ENCODE peak calls at places on chromosomes 13 and 19, in seven cellular contexts. One of them, this sample, is unnamed.

GRCh38 chr13:87057807-87058520 is 613.2 kb upstream of the SLITRK5 start:
- DNase-seq in stimulated activated CD4-positive, alpha-beta T cell treated with anti-CD3 and anti-CD28 coated beads, Interleukin-2, amount 100 ng/mL, for 48 hours: no peak
- DNase-seq in left colon: no peak
- DNase-seq in activated CD8-positive, alpha-beta T cell treated with anti-CD3 and anti-CD28 coated beads, Interleukin-2, amount 10 ng/mL, durations not matched to agents 7 days and 5 days: no peak
- DNase-seq in lung: no peak
- DNase-seq in fibroblast of villous mesenchyme: peak
- DNase-seq in non-pigmented ciliary epithelial cell: no peak
- DNase-seq in this sample: no peak

GRCh38 chr19:5054551-5055456 is 85.9 kb downstream of the KDM4B start:
- DNase-seq in non-pigmented ciliary epithelial cell: no peak
- DNase-seq in left colon: no peak
- DNase-seq in activated CD8-positive, alpha-beta T cell treated with anti-CD3 and anti-CD28 coated beads, Interleukin-2, amount 10 ng/mL, durations not matched to agents 7 days and 5 days: no peak
- DNase-seq in fibroblast of villous mesenchyme: no peak
- DNase-seq in stimulated activated CD4-positive, alpha-beta T cell treated with anti-CD3 and anti-CD28 coated beads, Interleukin-2, amount 100 ng/mL, for 48 hours: no peak
- DNase-seq in lung: no peak
- DNase-seq in this sample: no peak

GRCh38 chr19:4151623-4152022 is 1.8 kb upstream of the CREB3L3 start:
- DNase-seq in activated CD8-positive, alpha-beta T cell treated with anti-CD3 and anti-CD28 coated beads, Interleukin-2, amount 10 ng/mL, durations not matched to agents 7 days and 5 days: no peak
- DNase-seq in fibroblast of villous mesenchyme: no peak
- DNase-seq in stimulated activated CD4-positive, alpha-beta T cell treated with anti-CD3 and anti-CD28 coated beads, Interleukin-2, amount 100 ng/mL, for 48 hours: no peak
- DNase-seq in non-pigmented ciliary epithelial cell: no peak
- DNase-seq in lung: no peak
- DNase-seq in left colon: no peak
- DNase-seq in this sample: no peak

GRCh38 chr13:60230593-60230992 is 66.9 kb upstream of the DIAPH3 start:
- DNase-seq in activated CD8-positive, alpha-beta T cell treated with anti-CD3 and anti-CD28 coated beads, Interleukin-2, amount 10 ng/mL, durations not matched to agents 7 days and 5 days: no peak
- DNase-seq in non-pigmented ciliary epithelial cell: peak
- DNase-seq in left colon: no peak
- DNase-seq in lung: no peak
- DNase-seq in fibroblast of villous mesenchyme: peak
- DNase-seq in stimulated activated CD4-positive, alpha-beta T cell treated with anti-CD3 and anti-CD28 coated beads, Interleukin-2, amount 100 ng/mL, for 48 hours: no peak
- DNase-seq in this sample: no peak

GRCh38 chr19:17469371-17470203 is 737 bp upstream of the SLC27A1 start:
- DNase-seq in fibroblast of villous mesenchyme: peak
- DNase-seq in non-pigmented ciliary epithelial cell: peak
- DNase-seq in stimulated activated CD4-positive, alpha-beta T cell treated with anti-CD3 and anti-CD28 coated beads, Interleukin-2, amount 100 ng/mL, for 48 hours: peak
- DNase-seq in activated CD8-positive, alpha-beta T cell treated with anti-CD3 and anti-CD28 coated beads, Interleukin-2, amount 10 ng/mL, durations not matched to agents 7 days and 5 days: peak
- DNase-seq in left colon: peak
- DNase-seq in lung: peak
- DNase-seq in this sample: peak

GRCh38 chr19:31338069-31338767 is 11.0 kb downstream of the TSHZ3 start:
- DNase-seq in fibroblast of villous mesenchyme: peak
- DNase-seq in activated CD8-positive, alpha-beta T cell treated with anti-CD3 and anti-CD28 coated beads, Interleukin-2, amount 10 ng/mL, durations not matched to agents 7 days and 5 days: peak
- DNase-seq in left colon: peak
- DNase-seq in stimulated activated CD4-positive, alpha-beta T cell treated with anti-CD3 and anti-CD28 coated beads, Interleukin-2, amount 100 ng/mL, for 48 hours: no peak
- DNase-seq in non-pigmented ciliary epithelial cell: no peak
- DNase-seq in lung: no peak
- DNase-seq in this sample: peak

GRCh38 chr13:106367361-106367781 is 168.1 kb downstream of the EFNB2 start:
- DNase-seq in left colon: no peak
- DNase-seq in activated CD8-positive, alpha-beta T cell treated with anti-CD3 and anti-CD28 coated beads, Interleukin-2, amount 10 ng/mL, durations not matched to agents 7 days and 5 days: no peak
- DNase-seq in lung: no peak
- DNase-seq in non-pigmented ciliary epithelial cell: no peak
- DNase-seq in stimulated activated CD4-positive, alpha-beta T cell treated with anti-CD3 and anti-CD28 coated beads, Interleukin-2, amount 100 ng/mL, for 48 hours: no peak
- DNase-seq in fibroblast of villous mesenchyme: no peak
- DNase-seq in this sample: no peak

GRCh38 chr19:31334849-31335624 is 14.2 kb downstream of the TSHZ3 start:
- DNase-seq in lung: no peak
- DNase-seq in fibroblast of villous mesenchyme: peak
- DNase-seq in left colon: no peak
- DNase-seq in activated CD8-positive, alpha-beta T cell treated with anti-CD3 and anti-CD28 coated beads, Interleukin-2, amount 10 ng/mL, durations not matched to agents 7 days and 5 days: no peak
- DNase-seq in non-pigmented ciliary epithelial cell: no peak
- DNase-seq in stimulated activated CD4-positive, alpha-beta T cell treated with anti-CD3 and anti-CD28 coated beads, Interleukin-2, amount 100 ng/mL, for 48 hours: no peak
- DNase-seq in this sample: no peak

GRCh38 chr13:20181180-20181579 is 11.6 kb downstream of the GJB2 start:
- DNase-seq in activated CD8-positive, alpha-beta T cell treated with anti-CD3 and anti-CD28 coated beads, Interleukin-2, amount 10 ng/mL, durations not matched to agents 7 days and 5 days: no peak
- DNase-seq in left colon: no peak
- DNase-seq in fibroblast of villous mesenchyme: no peak
- DNase-seq in stimulated activated CD4-positive, alpha-beta T cell treated with anti-CD3 and anti-CD28 coated beads, Interleukin-2, amount 100 ng/mL, for 48 hours: no peak
- DNase-seq in lung: no peak
- DNase-seq in non-pigmented ciliary epithelial cell: no peak
- DNase-seq in this sample: no peak

GRCh38 chr13:39038569-39038898 is 278 bp downstream of the NHLRC3 start:
- DNase-seq in left colon: peak
- DNase-seq in non-pigmented ciliary epithelial cell: no peak
- DNase-seq in fibroblast of villous mesenchyme: peak
- DNase-seq in stimulated activated CD4-positive, alpha-beta T cell treated with anti-CD3 and anti-CD28 coated beads, Interleukin-2, amount 100 ng/mL, for 48 hours: peak
- DNase-seq in activated CD8-positive, alpha-beta T cell treated with anti-CD3 and anti-CD28 coated beads, Interleukin-2, amount 10 ng/mL, durations not matched to agents 7 days and 5 days: peak
- DNase-seq in lung: peak
- DNase-seq in this sample: no peak

GRCh38 chr19:35963514-35963913 is 27.3 kb downstream of the LRFN3 start:
- DNase-seq in stimulated activated CD4-positive, alpha-beta T cell treated with anti-CD3 and anti-CD28 coated beads, Interleukin-2, amount 100 ng/mL, for 48 hours: peak
- DNase-seq in fibroblast of villous mesenchyme: peak
- DNase-seq in activated CD8-positive, alpha-beta T cell treated with anti-CD3 and anti-CD28 coated beads, Interleukin-2, amount 10 ng/mL, durations not matched to agents 7 days and 5 days: peak
- DNase-seq in lung: no peak
- DNase-seq in left colon: peak
- DNase-seq in non-pigmented ciliary epithelial cell: peak
- DNase-seq in this sample: no peak

GRCh38 chr19:1261512-1261862 is 7.6 kb upstream of the CIRBP start:
- DNase-seq in non-pigmented ciliary epithelial cell: no peak
- DNase-seq in activated CD8-positive, alpha-beta T cell treated with anti-CD3 and anti-CD28 coated beads, Interleukin-2, amount 10 ng/mL, durations not matched to agents 7 days and 5 days: peak
- DNase-seq in left colon: no peak
- DNase-seq in stimulated activated CD4-positive, alpha-beta T cell treated with anti-CD3 and anti-CD28 coated beads, Interleukin-2, amount 100 ng/mL, for 48 hours: no peak
- DNase-seq in fibroblast of villous mesenchyme: no peak
- DNase-seq in lung: no peak
- DNase-seq in this sample: no peak

GRCh38 chr19:35710784-35711723 is 6.7 kb downstream of the ZBTB32 start:
- DNase-seq in lung: no peak
- DNase-seq in left colon: no peak
- DNase-seq in fibroblast of villous mesenchyme: no peak
- DNase-seq in stimulated activated CD4-positive, alpha-beta T cell treated with anti-CD3 and anti-CD28 coated beads, Interleukin-2, amount 100 ng/mL, for 48 hours: peak
- DNase-seq in activated CD8-positive, alpha-beta T cell treated with anti-CD3 and anti-CD28 coated beads, Interleukin-2, amount 10 ng/mL, durations not matched to agents 7 days and 5 days: peak
- DNase-seq in non-pigmented ciliary epithelial cell: no peak
- DNase-seq in this sample: no peak